ENCODE peak calls at places on chromosomes 16 and 17, in four cellular contexts. U is fibroblast of pulmonary artery, D is coronary artery, G is left lung. F is an unnamed sample.

GRCh38 chr17:45284176-45285140 is 22.6 kb upstream of the SPATA32 start:
- DNase-seq in U (no peak), D (no peak), G (peak), F (no peak)

GRCh38 chr16:30377812-30378235 is 3.2 kb downstream of the MYL11 start:
- DNase-seq in U (peak), D (no peak), G (peak), F (peak)

GRCh38 chr17:76054112-76054476 is 18.2 kb downstream of the SRP68 start:
- DNase-seq in U (peak), D (no peak), G (no peak), F (no peak)

GRCh38 chr17:74011963-74012362 is 191.5 kb upstream of the RPL38 start:
- DNase-seq in U (no peak), D (no peak), G (no peak), F (no peak)

GRCh38 chr17:4744999-4745969 is 5.6 kb upstream of the CXCL16 start:
- DNase-seq in U (no peak), D (no peak), G (peak), F (no peak)

GRCh38 chr17:66750756-66751543 is 84.0 kb upstream of the CACNG5 start:
- DNase-seq in U (no peak), D (no peak), G (no peak), F (no peak)

GRCh38 chr16:85898521-85899442 is at the start of gene IRF8:
- DNase-seq in U (peak), D (no peak), G (peak), F (peak)

GRCh38 chr16:54239441-54239840 is 47.1 kb downstream of the IRX3 start:
- DNase-seq in U (no peak), D (peak), G (no peak), F (no peak)

GRCh38 chr17:38572665-38573365 is 32.9 kb downstream of the SRCIN1 start:
- DNase-seq in U (no peak), D (no peak), G (peak), F (no peak)

GRCh38 chr16:19513377-19514053 is 8.4 kb downstream of the GDE1 start:
- DNase-seq in U (peak), D (no peak), G (no peak), F (no peak)

GRCh38 chr17:80455784-80456183 is 20.6 kb downstream of the NPTX1 start:
- DNase-seq in U (no peak), D (no peak), G (peak), F (no peak)

GRCh38 chr17:62627219-62627903 is at the start of gene MRC2:
- DNase-seq in U (peak), D (peak), G (peak), F (no peak)

GRCh38 chr17:50917418-50917743 is 51.2 kb upstream of the TOB1 start:
- DNase-seq in U (no peak), D (no peak), G (no peak), F (no peak)

GRCh38 chr16:75258807-75259141 is 7.3 kb upstream of the BCAR1 start:
- DNase-seq in U (no peak), D (no peak), G (peak), F (no peak)

GRCh38 chr17:68733241-68734176 is 132.3 kb upstream of the FAM20A start:
- DNase-seq in U (peak), D (no peak), G (no peak), F (no peak)

GRCh38 chr17:49353607-49354006 is 8.4 kb downstream of the ZNF652 start:
- DNase-seq in U (no peak), D (no peak), G (no peak), F (no peak)

GRCh38 chr16:83402160-83402794 is 405.5 kb upstream of the HSBP1 start:
- DNase-seq in U (no peak), D (no peak), G (no peak), F (no peak)

GRCh38 chr16:83402969-83403368 is 404.8 kb upstream of the HSBP1 start:
- DNase-seq in U (peak), D (no peak), G (no peak), F (no peak)

GRCh38 chr16:83403751-83404150 is 404.0 kb upstream of the HSBP1 start:
- DNase-seq in U (peak), D (no peak), G (no peak), F (no peak)

GRCh38 chr16:83397601-83398000 is 410.2 kb upstream of the HSBP1 start:
- DNase-seq in U (peak), D (no peak), G (no peak), F (no peak)

DNA sequence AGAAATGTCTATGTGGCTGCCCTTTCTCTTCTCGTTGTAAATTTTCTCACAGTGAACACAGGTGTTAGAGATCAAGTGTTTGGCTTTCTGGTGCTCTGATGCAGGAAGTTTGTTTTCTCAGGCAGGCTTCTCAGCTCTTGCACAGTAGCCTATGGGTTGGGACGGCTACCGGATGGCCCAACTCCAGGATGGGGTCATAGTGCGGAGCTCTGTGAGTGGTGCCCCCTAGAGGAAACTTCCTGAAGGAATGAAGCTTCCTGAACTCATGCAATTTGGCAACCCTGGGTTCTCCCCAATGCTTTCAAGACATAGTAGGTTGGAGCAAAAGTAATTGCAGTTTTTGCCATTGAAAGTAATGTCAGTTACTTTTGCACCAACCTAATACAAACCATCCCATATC is 407.5 kb upstream of the HSBP1 start:
- DNase-seq in U (peak), D (no peak), G (no peak), F (no peak)
- TF ChIP-seq CTCF in U (no peak), D (no peak), G (no peak), F (no peak)

GRCh38 chr17:5823219-5823618 is 238.9 kb upstream of the NLRP1 start:
- DNase-seq in U (no peak), D (no peak), G (no peak), F (no peak)
- TF ChIP-seq CTCF in U (no peak), D (no peak), G (no peak), F (no peak)

DNA sequence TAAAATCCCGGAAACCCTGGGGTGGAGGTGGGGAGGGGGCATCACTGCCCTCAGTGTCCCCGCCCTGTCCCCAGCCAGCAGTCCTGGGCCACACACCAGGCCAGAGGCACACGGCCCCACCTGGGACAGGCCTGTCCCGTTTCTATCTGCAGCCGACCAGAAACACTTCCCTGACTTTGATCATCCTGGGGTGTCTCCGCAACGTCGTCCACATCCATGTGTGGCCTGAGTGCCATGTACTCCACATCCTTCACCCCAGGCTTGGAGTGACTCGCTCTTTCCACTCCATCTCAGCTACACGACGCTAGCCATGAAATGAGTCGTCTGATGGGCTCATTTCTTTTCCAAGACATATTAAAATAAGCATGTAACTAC is 19.7 kb upstream of the RASD1 start:
- DNase-seq in U (peak), D (no peak), G (peak), F (no peak)
- TF ChIP-seq CTCF in U (no peak), D (no peak), G (no peak), F (no peak)

GRCh38 chr17:2011421-2012371 is 13.4 kb downstream of the RTN4RL1 start:
- DNase-seq in U (no peak), D (no peak), G (no peak), F (no peak)
- TF ChIP-seq CTCF in U (no peak), D (no peak), G (no peak), F (no peak)

DNA sequence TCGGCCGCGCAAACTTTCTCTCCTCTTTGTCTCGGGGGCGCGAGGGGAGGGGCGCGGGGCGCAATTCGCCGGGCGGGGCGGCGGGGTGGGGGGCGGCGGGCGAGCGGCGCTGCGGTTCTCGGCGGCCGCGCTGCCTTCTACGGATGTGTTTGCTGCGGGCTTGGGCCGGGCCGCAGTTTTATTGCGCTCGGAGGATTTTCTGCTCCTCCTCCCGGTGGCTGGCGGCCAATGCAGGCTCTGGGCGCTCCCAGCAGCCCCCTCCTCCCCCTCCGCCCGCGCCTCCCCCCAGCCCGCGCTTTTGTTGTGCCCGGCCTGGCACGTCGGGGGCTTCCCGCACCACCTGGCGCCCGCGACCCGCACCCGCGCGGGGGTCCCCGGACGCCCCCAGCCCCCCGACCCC is at the start of gene TIMP2:
- DNase-seq in U (peak), D (peak), G (peak), F (peak)
- TF ChIP-seq CTCF in U (no peak), D (no peak), G (peak), F (no peak)

DNA sequence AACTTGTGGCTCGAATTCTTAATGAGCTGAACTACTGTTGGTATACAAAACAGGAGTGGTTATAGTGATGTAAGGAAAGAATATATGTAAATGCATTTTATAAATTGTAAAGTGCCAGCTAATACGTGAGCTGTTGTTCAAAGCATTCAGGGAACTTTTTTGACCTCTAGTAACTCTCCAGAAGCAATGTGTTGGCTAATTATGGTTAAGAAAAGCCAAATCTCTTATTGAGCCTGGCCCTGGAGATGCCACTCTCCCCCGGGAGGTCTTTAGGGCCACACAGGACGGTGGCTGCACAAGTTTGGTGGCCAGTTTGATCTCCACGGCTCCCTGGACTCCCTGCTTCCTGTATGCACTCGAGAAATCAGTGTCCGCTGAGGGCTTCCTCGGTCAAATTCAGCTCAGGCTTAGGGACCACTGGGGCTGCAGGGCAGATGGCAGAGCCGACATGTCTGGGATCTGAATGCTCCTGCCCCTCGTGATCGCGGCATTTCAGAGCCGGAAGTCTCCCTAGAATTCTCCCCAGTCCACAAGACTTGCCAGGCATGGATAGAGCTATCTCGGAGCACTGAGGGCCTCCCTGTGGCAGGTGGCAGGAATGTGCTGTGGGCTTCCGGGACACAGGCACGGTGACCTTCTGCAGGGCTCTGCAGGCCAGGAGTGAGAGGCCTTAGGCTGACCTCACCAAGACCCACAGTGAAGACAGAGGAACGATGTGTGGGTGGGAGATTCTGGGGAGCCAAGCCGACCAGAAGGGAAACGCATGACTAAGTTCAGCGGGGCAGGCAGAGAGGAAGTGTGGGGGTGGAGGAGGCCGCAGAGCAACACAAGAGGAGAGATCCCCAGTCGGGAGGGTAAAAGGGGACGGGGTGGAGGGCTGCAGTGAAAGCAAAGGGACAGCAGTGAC is 18.6 kb upstream of the PITPNM3 start:
- DNase-seq in U (peak), D (no peak), G (no peak), F (no peak)
- TF ChIP-seq CTCF in U (peak), D (no peak), G (no peak), F (no peak)

DNA sequence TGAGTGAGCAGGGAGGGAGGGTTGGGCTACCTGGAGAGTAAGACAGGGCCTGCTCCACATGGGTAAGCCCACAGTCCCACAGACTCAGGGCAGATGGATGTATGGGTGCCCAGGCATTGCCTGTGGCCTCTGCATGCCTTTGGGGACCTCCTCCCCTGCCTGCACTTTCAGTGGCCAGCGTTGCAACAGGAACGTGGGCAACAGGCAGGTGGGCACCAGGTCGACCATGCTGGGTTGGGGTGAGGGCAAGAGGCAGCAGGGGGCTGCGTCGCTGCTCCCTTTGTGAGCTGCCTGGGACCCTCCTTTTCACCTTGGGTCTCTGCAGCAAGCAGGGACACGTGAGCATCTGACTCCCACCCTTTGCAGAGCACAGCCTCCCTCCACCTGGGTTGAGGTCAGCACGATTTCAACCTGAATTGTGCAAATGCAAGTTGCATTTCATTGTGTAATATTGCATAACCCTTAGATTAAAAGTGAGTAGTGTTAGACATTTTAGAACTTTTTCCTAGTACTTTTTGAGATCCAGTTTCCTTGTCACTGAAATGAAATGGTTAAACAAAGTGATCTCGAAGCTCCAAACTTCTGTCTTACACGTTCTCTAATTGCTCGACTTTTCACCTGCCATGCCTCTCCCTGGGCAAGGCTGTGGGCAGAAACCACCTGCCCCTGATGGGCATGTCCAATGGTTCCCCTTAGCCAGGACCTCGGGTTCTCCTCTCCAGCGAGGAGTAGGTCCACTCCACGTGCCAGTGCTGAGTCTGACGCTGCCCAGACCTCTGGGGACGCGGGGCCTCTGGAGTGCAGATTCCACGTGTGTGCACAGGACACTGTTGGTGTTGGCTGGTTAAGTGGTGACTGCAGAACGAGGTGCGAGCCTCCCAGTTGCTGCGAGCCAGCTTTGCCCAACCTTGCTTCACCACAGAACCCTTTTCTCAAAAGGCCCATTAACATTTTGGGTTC is 32.9 kb upstream of the IL17C start:
- DNase-seq in U (no peak), D (no peak), G (peak), F (no peak)
- TF ChIP-seq CTCF in U (no peak), D (no peak), G (no peak), F (no peak)

GRCh38 chr16:77373726-77374125 is 61.1 kb downstream of the ADAMTS18 start:
- DNase-seq in U (no peak), D (no peak), G (no peak), F (no peak)

GRCh38 chr16:77375396-77375795 is 59.4 kb downstream of the ADAMTS18 start:
- DNase-seq in U (no peak), D (no peak), G (no peak), F (no peak)

GRCh38 chr16:77374384-77374783 is 60.5 kb downstream of the ADAMTS18 start:
- DNase-seq in U (no peak), D (no peak), G (no peak), F (no peak)

DNA sequence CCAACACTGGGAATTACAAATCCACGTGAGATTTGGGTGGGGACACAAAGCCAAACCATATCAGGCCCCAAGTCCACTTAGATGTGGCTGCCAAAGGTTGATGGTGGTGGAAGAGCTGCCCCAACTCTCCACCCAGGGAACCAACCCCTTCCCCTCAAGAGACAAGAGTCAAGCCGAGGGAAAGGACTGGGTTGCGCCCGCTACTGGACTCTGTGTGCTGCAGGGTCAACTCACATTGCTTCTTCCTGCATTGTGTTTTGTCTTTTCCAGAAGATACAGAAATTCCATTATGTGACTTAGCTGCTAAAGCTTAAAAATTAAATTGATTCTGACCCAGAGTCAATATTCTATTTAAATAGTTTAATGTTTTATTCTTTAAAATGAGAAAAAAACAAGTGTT is 58.5 kb downstream of the ADAMTS18 start:
- DNase-seq in U (no peak), D (no peak), G (no peak), F (no peak)
- TF ChIP-seq CTCF in U (peak), D (no peak), G (no peak), F (no peak)

DNA sequence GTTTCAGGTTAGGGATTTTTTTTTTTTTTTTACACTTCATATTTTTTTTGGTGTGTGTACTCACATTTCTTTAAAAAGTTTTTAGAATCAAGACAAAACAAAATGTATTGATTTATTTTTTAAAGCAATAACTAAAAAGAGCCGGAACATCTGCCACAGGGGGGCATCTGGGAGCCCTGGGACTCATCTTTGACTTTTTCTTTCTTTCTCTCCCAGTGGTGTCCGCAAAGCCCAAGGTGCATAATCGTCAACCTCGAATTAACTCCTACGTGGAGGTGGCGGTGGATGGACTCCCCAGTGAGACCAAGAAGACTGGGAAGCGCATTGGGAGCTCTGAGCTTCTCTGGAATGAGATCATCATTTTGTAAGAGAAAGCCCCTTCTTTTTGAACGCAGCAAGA is 36.3 kb downstream of the WWP2 start:
- DNase-seq in U (peak), D (no peak), G (no peak), F (no peak)
- TF ChIP-seq CTCF in U (peak), D (peak), G (no peak), F (no peak)

F was measured in activated B cell treated with CpG ODN at 0.5 μM for 24 hours.